ENCODE peak calls at places on chromosomes 16 and 17, in five cellular contexts. One of them, this sample, is unnamed.

GRCh38 chr16:85428168-85428898 is 184.8 kb upstream of the GSE1 start:
- DNase-seq in mucosa of descending colon: peak; percentile 60
- DNase-seq in Panc1: no peak
- DNase-seq in epithelial cell of proximal tubule: no peak
- DNase-seq in lower leg skin: no peak
- DNase-seq in this sample: peak; percentile 11

GRCh38 chr17:57350266-57350665 is 93.9 kb downstream of the MSI2 start:
- DNase-seq in mucosa of descending colon: no peak
- DNase-seq in Panc1: no peak
- DNase-seq in epithelial cell of proximal tubule: no peak
- DNase-seq in lower leg skin: no peak
- DNase-seq in this sample: no peak

GRCh38 chr16:27446721-27447120 is 44.7 kb downstream of the IL21R start:
- DNase-seq in mucosa of descending colon: peak; percentile 78
- DNase-seq in Panc1: no peak
- DNase-seq in epithelial cell of proximal tubule: no peak
- DNase-seq in lower leg skin: no peak
- DNase-seq in this sample: peak; percentile 68

GRCh38 chr16:16042076-16042475 is 92.7 kb downstream of the ABCC1 start:
- DNase-seq in mucosa of descending colon: no peak
- DNase-seq in Panc1: no peak
- DNase-seq in epithelial cell of proximal tubule: no peak
- DNase-seq in lower leg skin: no peak
- DNase-seq in this sample: no peak

GRCh38 chr16:34050787-34051320 is 591.4 kb downstream of the TP53TG3F start:
- DNase-seq in mucosa of descending colon: peak; percentile 37
- DNase-seq in Panc1: no peak
- DNase-seq in epithelial cell of proximal tubule: no peak
- DNase-seq in lower leg skin: no peak
- DNase-seq in this sample: no peak

GRCh38 chr17:49235896-49236295 is 5.3 kb upstream of the PHOSPHO1 start:
- DNase-seq in mucosa of descending colon: no peak
- DNase-seq in Panc1: no peak
- DNase-seq in epithelial cell of proximal tubule: no peak
- DNase-seq in lower leg skin: no peak
- DNase-seq in this sample: no peak

GRCh38 chr17:17186551-17187505 is 19.3 kb downstream of the PLD6 start:
- DNase-seq in mucosa of descending colon: no peak
- DNase-seq in Panc1: no peak
- DNase-seq in epithelial cell of proximal tubule: no peak
- DNase-seq in lower leg skin: no peak
- DNase-seq in this sample: no peak

GRCh38 chr16:11059588-11059987 is 115.2 kb downstream of the CLEC16A start:
- DNase-seq in mucosa of descending colon: no peak
- DNase-seq in Panc1: no peak
- DNase-seq in epithelial cell of proximal tubule: no peak
- DNase-seq in lower leg skin: no peak
- DNase-seq in this sample: no peak

GRCh38 chr17:60170835-60171752 is 21.3 kb downstream of the CA4 start:
- DNase-seq in mucosa of descending colon: no peak
- DNase-seq in Panc1: no peak
- DNase-seq in epithelial cell of proximal tubule: no peak
- DNase-seq in lower leg skin: no peak
- DNase-seq in this sample: no peak

GRCh38 chr17:48001187-48001586 is 30.3 kb downstream of the CDK5RAP3 start:
- DNase-seq in mucosa of descending colon: no peak
- DNase-seq in Panc1: no peak
- DNase-seq in epithelial cell of proximal tubule: no peak
- DNase-seq in lower leg skin: no peak
- DNase-seq in this sample: no peak

GRCh38 chr16:347203-347602 is 5.3 kb downstream of the AXIN1 start:
- DNase-seq in mucosa of descending colon: no peak
- DNase-seq in Panc1: no peak
- DNase-seq in epithelial cell of proximal tubule: no peak
- DNase-seq in lower leg skin: no peak
- DNase-seq in this sample: no peak

GRCh38 chr16:10480151-10480550 is 94.3 kb downstream of the ATF7IP2 start:
- DNase-seq in mucosa of descending colon: no peak
- DNase-seq in Panc1: no peak
- DNase-seq in epithelial cell of proximal tubule: no peak
- DNase-seq in lower leg skin: no peak
- DNase-seq in this sample: no peak

GRCh38 chr17:17547210-17547764 is 44.2 kb downstream of the PEMT start:
- DNase-seq in mucosa of descending colon: no peak
- DNase-seq in Panc1: no peak
- DNase-seq in epithelial cell of proximal tubule: no peak
- DNase-seq in lower leg skin: no peak
- DNase-seq in this sample: no peak

GRCh38 chr17:55215711-55216110 is 49.0 kb upstream of the HLF start:
- DNase-seq in mucosa of descending colon: no peak
- DNase-seq in Panc1: no peak
- DNase-seq in epithelial cell of proximal tubule: no peak
- DNase-seq in lower leg skin: no peak
- DNase-seq in this sample: no peak

GRCh38 chr16:27367463-27368357 is 34.3 kb upstream of the IL21R start:
- DNase-seq in mucosa of descending colon: peak; percentile 92
- DNase-seq in Panc1: no peak
- DNase-seq in epithelial cell of proximal tubule: no peak
- DNase-seq in lower leg skin: peak; percentile 72
- DNase-seq in this sample: peak; percentile 89

GRCh38 chr16:53876811-53877210 is 172.9 kb downstream of the FTO start:
- DNase-seq in mucosa of descending colon: no peak
- DNase-seq in Panc1: no peak
- DNase-seq in epithelial cell of proximal tubule: no peak
- DNase-seq in lower leg skin: no peak
- DNase-seq in this sample: no peak

GRCh38 chr17:51056813-51057510 is 63.7 kb downstream of the SPAG9 start:
- DNase-seq in mucosa of descending colon: no peak
- DNase-seq in Panc1: no peak
- DNase-seq in epithelial cell of proximal tubule: peak; percentile 48
- DNase-seq in lower leg skin: no peak
- DNase-seq in this sample: no peak

GRCh38 chr16:476039-476438 is 50.6 kb downstream of the RAB11FIP3 start:
- DNase-seq in mucosa of descending colon: no peak
- DNase-seq in Panc1: no peak
- DNase-seq in epithelial cell of proximal tubule: no peak
- DNase-seq in lower leg skin: no peak
- DNase-seq in this sample: no peak

GRCh38 chr16:64412578-64413280 is 709.1 kb downstream of the CDH11 start:
- DNase-seq in mucosa of descending colon: no peak
- DNase-seq in Panc1: no peak
- DNase-seq in epithelial cell of proximal tubule: peak; percentile 56
- DNase-seq in lower leg skin: peak; percentile 18
- DNase-seq in this sample: no peak

GRCh38 chr16:89452241-89452640 is 38.1 kb downstream of the ANKRD11 start:
- DNase-seq in mucosa of descending colon: no peak
- DNase-seq in Panc1: no peak
- DNase-seq in epithelial cell of proximal tubule: no peak
- DNase-seq in lower leg skin: no peak
- DNase-seq in this sample: no peak

GRCh38 chr16:57167951-57168350 is 17.9 kb downstream of the PSME3IP1 start:
- DNase-seq in mucosa of descending colon: no peak
- DNase-seq in Panc1: no peak
- DNase-seq in epithelial cell of proximal tubule: no peak
- DNase-seq in lower leg skin: no peak
- DNase-seq in this sample: no peak

GRCh38 chr16:84138824-84139627 is 6.0 kb downstream of the HSDL1 start:
- DNase-seq in mucosa of descending colon: no peak
- DNase-seq in Panc1: no peak
- DNase-seq in epithelial cell of proximal tubule: no peak
- DNase-seq in lower leg skin: no peak
- DNase-seq in this sample: no peak

GRCh38 chr17:29870836-29871430 is 59.1 kb downstream of the SSH2 start:
- DNase-seq in mucosa of descending colon: no peak
- DNase-seq in Panc1: no peak
- DNase-seq in epithelial cell of proximal tubule: no peak
- DNase-seq in lower leg skin: no peak
- DNase-seq in this sample: no peak

GRCh38 chr17:42438600-42439567 is 15.8 kb upstream of the CAVIN1 start:
- DNase-seq in mucosa of descending colon: no peak
- DNase-seq in Panc1: no peak
- DNase-seq in epithelial cell of proximal tubule: no peak
- DNase-seq in lower leg skin: no peak
- DNase-seq in this sample: no peak

GRCh38 chr17:51815097-51815496 is 343.4 kb downstream of the CA10 start:
- DNase-seq in mucosa of descending colon: no peak
- DNase-seq in Panc1: no peak
- DNase-seq in epithelial cell of proximal tubule: no peak
- DNase-seq in lower leg skin: no peak
- DNase-seq in this sample: no peak

GRCh38 chr17:62165378-62165722 is 100.3 kb upstream of the MED13 start:
- DNase-seq in mucosa of descending colon: no peak
- DNase-seq in Panc1: no peak
- DNase-seq in epithelial cell of proximal tubule: no peak
- DNase-seq in lower leg skin: no peak
- DNase-seq in this sample: no peak

GRCh38 chr17:15341385-15341849 is at the start of gene TEKT3:
- DNase-seq in mucosa of descending colon: peak; percentile 88
- DNase-seq in Panc1: no peak
- DNase-seq in epithelial cell of proximal tubule: no peak
- DNase-seq in lower leg skin: peak; percentile 78
- DNase-seq in this sample: no peak

GRCh38 chr16:2365397-2365796 is 24.9 kb upstream of the ABCA3 start:
- DNase-seq in mucosa of descending colon: no peak
- DNase-seq in Panc1: no peak
- DNase-seq in epithelial cell of proximal tubule: no peak
- DNase-seq in lower leg skin: no peak
- DNase-seq in this sample: no peak

GRCh38 chr17:63703556-63704258 is 3.8 kb upstream of the LIMD2 start:
- DNase-seq in mucosa of descending colon: no peak
- DNase-seq in Panc1: no peak
- DNase-seq in epithelial cell of proximal tubule: no peak
- DNase-seq in lower leg skin: no peak
- DNase-seq in this sample: no peak
- H3K4me3 ChIP-seq in mucosa of descending colon: no peak overlapping the region
- H3K4me3 ChIP-seq in Panc1: no peak overlapping the region
- H3K4me3 ChIP-seq in epithelial cell of proximal tubule: no peak overlapping the region
- H3K4me3 ChIP-seq in lower leg skin: no peak overlapping the region
- H3K4me3 ChIP-seq in this sample: no peak overlapping the region

DNA sequence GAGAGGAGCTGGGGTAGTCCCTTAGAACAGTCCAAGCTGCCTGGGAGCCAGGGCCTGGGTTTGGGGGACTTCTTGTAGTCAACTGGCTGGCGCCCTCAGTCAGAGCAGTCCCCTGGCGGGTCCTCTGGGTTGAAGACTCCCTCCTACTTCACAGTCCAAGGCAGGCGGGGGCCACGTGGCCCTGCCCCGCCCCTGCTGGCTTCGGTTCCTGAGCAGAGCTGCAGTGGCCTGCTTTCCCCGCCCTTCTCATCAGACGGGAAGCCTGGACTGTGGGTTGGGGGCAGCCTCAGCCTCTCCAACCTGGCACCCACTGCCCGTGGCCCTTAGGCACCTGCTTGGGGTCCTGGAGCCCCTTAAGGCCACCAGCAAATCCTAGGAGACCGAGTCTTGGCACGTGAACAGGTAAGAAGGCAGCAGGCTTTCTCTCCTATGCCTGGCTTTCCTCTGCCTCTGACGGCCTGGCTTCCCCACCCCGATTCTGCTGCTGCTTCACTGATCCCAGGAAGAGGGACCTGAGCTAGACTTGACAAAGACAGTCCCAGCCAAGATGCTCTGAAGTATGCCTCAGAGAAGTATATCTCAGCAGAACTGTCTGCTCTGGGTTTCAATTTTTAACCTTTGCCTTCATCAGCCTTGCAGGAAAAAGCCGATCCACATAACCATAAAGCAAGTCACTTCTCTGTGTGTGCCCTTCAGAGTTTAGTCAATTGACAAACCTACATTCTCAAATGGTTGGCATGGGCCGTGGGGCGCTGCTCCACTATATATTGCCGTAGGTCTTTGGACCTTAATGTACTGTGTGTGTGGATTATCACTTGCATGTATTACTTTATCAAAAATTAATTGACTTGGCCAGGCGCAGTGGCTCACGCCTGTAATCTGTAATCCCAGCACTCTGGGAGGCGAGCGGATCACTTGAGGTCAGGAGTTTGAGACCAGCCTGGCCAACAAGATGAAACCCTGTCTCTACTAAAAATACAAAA is 56.3 kb downstream of the SF3B3 start:
- DNase-seq in mucosa of descending colon: peak; percentile 59
- DNase-seq in Panc1: no peak
- DNase-seq in epithelial cell of proximal tubule: no peak
- DNase-seq in lower leg skin: no peak
- DNase-seq in this sample: no peak
- H3K4me3 ChIP-seq in mucosa of descending colon: no peak overlapping the region
- H3K4me3 ChIP-seq in Panc1: no peak overlapping the region
- H3K4me3 ChIP-seq in epithelial cell of proximal tubule: peak overlapping the region; percentile 8
- H3K4me3 ChIP-seq in lower leg skin: no peak overlapping the region
- H3K4me3 ChIP-seq in this sample: no peak overlapping the region

GRCh38 chr17:44147812-44148211 is 6.1 kb downstream of the HROB start:
- DNase-seq in mucosa of descending colon: no peak
- DNase-seq in Panc1: no peak
- DNase-seq in epithelial cell of proximal tubule: no peak
- DNase-seq in lower leg skin: no peak
- DNase-seq in this sample: no peak

GRCh38 chr17:44155488-44155887 is 13.8 kb downstream of the HROB start:
- DNase-seq in mucosa of descending colon: no peak
- DNase-seq in Panc1: no peak
- DNase-seq in epithelial cell of proximal tubule: no peak
- DNase-seq in lower leg skin: no peak
- DNase-seq in this sample: no peak

GRCh38 chr17:44149750-44150329 is 8.1 kb downstream of the HROB start:
- DNase-seq in mucosa of descending colon: no peak
- DNase-seq in Panc1: no peak
- DNase-seq in epithelial cell of proximal tubule: no peak
- DNase-seq in lower leg skin: no peak
- DNase-seq in this sample: no peak

GRCh38 chr17:44152875-44153274 is 11.1 kb downstream of the HROB start:
- DNase-seq in mucosa of descending colon: no peak
- DNase-seq in Panc1: no peak
- DNase-seq in epithelial cell of proximal tubule: no peak
- DNase-seq in lower leg skin: no peak
- DNase-seq in this sample: no peak
- H3K4me3 ChIP-seq in mucosa of descending colon: no peak overlapping the region
- H3K4me3 ChIP-seq in Panc1: no peak overlapping the region
- H3K4me3 ChIP-seq in epithelial cell of proximal tubule: no peak overlapping the region
- H3K4me3 ChIP-seq in lower leg skin: no peak overlapping the region
- H3K4me3 ChIP-seq in this sample: no peak overlapping the region

DNA sequence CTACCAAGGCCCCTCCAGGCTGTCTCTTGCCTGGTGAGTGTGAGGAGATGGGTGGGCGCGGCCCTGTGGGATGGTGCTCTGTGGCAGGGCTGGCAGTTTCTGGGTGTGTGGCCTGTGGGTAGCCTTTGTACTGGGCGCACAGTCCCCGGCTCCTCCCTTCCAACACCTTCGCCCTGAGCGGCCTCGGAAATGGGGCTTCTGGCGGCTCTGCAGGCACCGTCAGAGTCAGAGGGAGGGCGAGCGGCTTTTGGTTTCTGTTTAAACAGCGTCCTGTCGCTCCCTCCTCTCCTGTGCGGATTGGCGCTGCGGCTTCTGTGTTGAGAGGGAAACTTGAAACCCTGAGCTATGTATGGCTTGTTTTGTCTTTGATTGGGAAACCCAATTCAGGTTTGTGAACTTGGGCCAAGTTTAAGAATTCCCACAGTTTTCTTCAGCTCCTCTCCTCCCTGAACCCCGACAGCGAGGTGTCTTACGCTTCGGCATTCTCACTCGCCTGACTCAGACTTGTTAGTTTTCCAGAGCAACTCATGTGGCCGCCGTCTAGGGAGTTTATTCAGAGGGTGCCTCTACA is 8.3 kb upstream of the ZNF750 start:
- DNase-seq in mucosa of descending colon: peak; percentile 87
- DNase-seq in Panc1: no peak
- DNase-seq in epithelial cell of proximal tubule: no peak
- DNase-seq in lower leg skin: no peak
- DNase-seq in this sample: peak; percentile 18
- H3K4me3 ChIP-seq in mucosa of descending colon: no peak overlapping the region
- H3K4me3 ChIP-seq in Panc1: no peak overlapping the region
- H3K4me3 ChIP-seq in epithelial cell of proximal tubule: peak overlapping the region; percentile 46
- H3K4me3 ChIP-seq in lower leg skin: no peak overlapping the region
- H3K4me3 ChIP-seq in this sample: no peak overlapping the region